ENCODE peak calls at places on chromosomes 2 and 18, in seven cellular contexts. M is stomach, Q is fibroblast of lung, T is breast epithelium, W is ovary, G is endothelial cell, F is mammary epithelial cell. R is an unnamed sample.

GRCh38 chr2:167966937-167967913 is 280.2 kb downstream of the STK39 start:
- DNase-seq in M (no peak), Q (peak), T (no peak), W (no peak), G (no peak), F (no peak), R (no peak)

GRCh38 chr2:176090870-176091269 is 1.7 kb upstream of the HOXD13 start:
- DNase-seq in M (no peak), Q (no peak), T (no peak), W (no peak), G (no peak), F (no peak), R (no peak)

GRCh38 chr2:953975-954686 is 3.5 kb downstream of the SNTG2 start:
- DNase-seq in M (no peak), Q (peak), T (no peak), W (no peak), G (no peak), F (no peak), R (no peak)

GRCh38 chr2:237488295-237488694 is 1.2 kb downstream of the MLPH start:
- DNase-seq in M (peak), Q (no peak), T (no peak), W (no peak), G (no peak), F (no peak), R (no peak)

GRCh38 chr18:60070631-60071030 is 170.8 kb downstream of the PMAIP1 start:
- DNase-seq in M (no peak), Q (no peak), T (no peak), W (no peak), G (no peak), F (peak), R (no peak)

GRCh38 chr2:177315303-177315887 is 50.9 kb upstream of the NFE2L2 start:
- DNase-seq in M (no peak), Q (peak), T (no peak), W (no peak), G (no peak), F (peak), R (no peak)

GRCh38 chr2:37655442-37655841 is 16.0 kb downstream of the CDC42EP3 start:
- DNase-seq in M (no peak), Q (no peak), T (no peak), W (no peak), G (no peak), F (peak), R (no peak)

GRCh38 chr2:14363976-14364375 is 268.5 kb upstream of the LRATD1 start:
- DNase-seq in M (no peak), Q (no peak), T (no peak), W (no peak), G (no peak), F (no peak), R (no peak)

GRCh38 chr2:120879401-120880295 is 144.0 kb downstream of the GLI2 start:
- DNase-seq in M (no peak), Q (no peak), T (no peak), W (no peak), G (no peak), F (no peak), R (peak)

GRCh38 chr2:182006606-182007005 is 21.0 kb downstream of the PPP1R1C start:
- DNase-seq in M (no peak), Q (no peak), T (no peak), W (no peak), G (no peak), F (no peak), R (no peak)

GRCh38 chr2:170554278-170554955 is 160.7 kb upstream of the SP5 start:
- DNase-seq in M (peak), Q (peak), T (peak), W (peak), G (no peak), F (peak), R (no peak)

GRCh38 chr2:169131587-169132512 is 62.5 kb downstream of the DHRS9 start:
- DNase-seq in M (no peak), Q (peak), T (no peak), W (no peak), G (no peak), F (peak), R (no peak)

GRCh38 chr2:5685225-5685624 is 7.0 kb upstream of the SOX11 start:
- DNase-seq in M (no peak), Q (no peak), T (no peak), W (no peak), G (no peak), F (no peak), R (no peak)

GRCh38 chr2:12715878-12716249 is 872 bp upstream of the TRIB2 start:
- DNase-seq in M (peak), Q (peak), T (peak), W (peak), G (peak), F (peak), R (no peak)

GRCh38 chr2:17643031-17643615 is 102.6 kb downstream of the VSNL1 start:
- DNase-seq in M (no peak), Q (peak), T (no peak), W (no peak), G (no peak), F (peak), R (no peak)

GRCh38 chr2:100401268-100401667 is 16.2 kb downstream of the CHST10 start:
- DNase-seq in M (no peak), Q (no peak), T (no peak), W (no peak), G (no peak), F (no peak), R (no peak)

GRCh38 chr2:27324720-27325119 is 1.8 kb upstream of the MPV17 start:
- DNase-seq in M (no peak), Q (no peak), T (no peak), W (no peak), G (no peak), F (no peak), R (no peak)

GRCh38 chr18:27605107-27605834 is 420.2 kb upstream of the CHST9 start:
- DNase-seq in M (peak), Q (peak), T (peak), W (peak), G (peak), F (peak), R (no peak)

GRCh38 chr2:223967981-223968380 is 10.7 kb downstream of the MRPL44 start:
- DNase-seq in M (no peak), Q (no peak), T (no peak), W (no peak), G (no peak), F (peak), R (no peak)

GRCh38 chr2:238821391-238821790 is 26.5 kb upstream of the TWIST2 start:
- DNase-seq in M (no peak), Q (peak), T (no peak), W (no peak), G (no peak), F (no peak), R (no peak)

GRCh38 chr18:26654173-26655009 is 106.0 kb upstream of the KCTD1 start:
- DNase-seq in M (no peak), Q (peak), T (no peak), W (no peak), G (no peak), F (no peak), R (no peak)

GRCh38 chr2:240460243-240460630 is 24.8 kb downstream of the GPC1 start:
- DNase-seq in M (no peak), Q (no peak), T (no peak), W (no peak), G (no peak), F (no peak), R (peak)

GRCh38 chr2:191696001-191696400 is 18.1 kb downstream of the NABP1 start:
- DNase-seq in M (no peak), Q (peak), T (no peak), W (no peak), G (no peak), F (peak), R (no peak)

GRCh38 chr18:33605250-33605649 is 27.2 kb downstream of the ASXL3 start:
- DNase-seq in M (no peak), Q (no peak), T (no peak), W (no peak), G (no peak), F (no peak), R (no peak)

GRCh38 chr2:242040303-242040655 is 170.8 kb downstream of the RTP5 start:
- DNase-seq in M (no peak), Q (no peak), T (no peak), W (no peak), G (no peak), F (no peak), R (peak)

GRCh38 chr18:36372902-36373301 is 75.4 kb downstream of the FHOD3 start:
- DNase-seq in M (no peak), Q (peak), T (peak), W (no peak), G (no peak), F (peak), R (no peak)
- TF ChIP-seq CTCF in M (no peak), Q (no peak), T (no peak), W (no peak), G (no peak), F (peak), R (peak)

GRCh38 chr2:217837001-217837491 is 165.7 kb downstream of the TNS1 start:
- DNase-seq in M (peak), Q (peak), T (peak), W (no peak), G (no peak), F (no peak), R (no peak)
- TF ChIP-seq CTCF in M (no peak), Q (peak), T (peak), W (no peak), G (no peak), F (peak), R (peak)

GRCh38 chr2:152334701-152335015 is 316 bp upstream of the FMNL2 start:
- DNase-seq in M (no peak), Q (no peak), T (no peak), W (no peak), G (no peak), F (no peak), R (no peak)
- TF ChIP-seq CTCF in M (no peak), Q (no peak), T (no peak), W (no peak), G (no peak), F (no peak), R (no peak)

GRCh38 chr2:142175917-142176316 is 45.1 kb upstream of the LRP1B start:
- DNase-seq in M (no peak), Q (no peak), T (no peak), W (no peak), G (no peak), F (no peak), R (no peak)

GRCh38 chr2:142178604-142179003 is 47.8 kb upstream of the LRP1B start:
- DNase-seq in M (no peak), Q (no peak), T (no peak), W (no peak), G (no peak), F (no peak), R (no peak)

GRCh38 chr2:142179686-142180085 is 48.9 kb upstream of the LRP1B start:
- DNase-seq in M (no peak), Q (no peak), T (no peak), W (no peak), G (no peak), F (no peak), R (no peak)

GRCh38 chr2:142176941-142177340 is 46.1 kb upstream of the LRP1B start:
- DNase-seq in M (no peak), Q (no peak), T (no peak), W (no peak), G (no peak), F (no peak), R (no peak)

GRCh38 chr2:142180820-142181533 is 50.2 kb upstream of the LRP1B start:
- DNase-seq in M (no peak), Q (peak), T (no peak), W (no peak), G (peak), F (peak), R (peak)
- TF ChIP-seq CTCF in M (no peak), Q (peak), T (no peak), W (no peak), G (peak), F (peak), R (peak)

GRCh38 chr2:131148426-131148825 is 43.3 kb downstream of the PLEKHB2 start:
- DNase-seq in M (no peak), Q (no peak), T (no peak), W (no peak), G (no peak), F (no peak), R (no peak)
- TF ChIP-seq CTCF in M (no peak), Q (no peak), T (no peak), W (no peak), G (no peak), F (no peak), R (no peak)

GRCh38 chr2:64024259-64024949 is 5.2 kb upstream of the VPS54 start:
- DNase-seq in M (no peak), Q (no peak), T (no peak), W (no peak), G (no peak), F (no peak), R (no peak)

GRCh38 chr2:64025741-64026140 is 6.5 kb upstream of the VPS54 start:
- DNase-seq in M (no peak), Q (no peak), T (no peak), W (no peak), G (no peak), F (no peak), R (no peak)

GRCh38 chr2:64019975-64020281 is 700 bp upstream of the VPS54 start:
- DNase-seq in M (no peak), Q (no peak), T (no peak), W (no peak), G (no peak), F (peak), R (no peak)

GRCh38 chr2:64021578-64021977 is 2.4 kb upstream of the VPS54 start:
- DNase-seq in M (no peak), Q (no peak), T (no peak), W (no peak), G (no peak), F (no peak), R (no peak)

DNA sequence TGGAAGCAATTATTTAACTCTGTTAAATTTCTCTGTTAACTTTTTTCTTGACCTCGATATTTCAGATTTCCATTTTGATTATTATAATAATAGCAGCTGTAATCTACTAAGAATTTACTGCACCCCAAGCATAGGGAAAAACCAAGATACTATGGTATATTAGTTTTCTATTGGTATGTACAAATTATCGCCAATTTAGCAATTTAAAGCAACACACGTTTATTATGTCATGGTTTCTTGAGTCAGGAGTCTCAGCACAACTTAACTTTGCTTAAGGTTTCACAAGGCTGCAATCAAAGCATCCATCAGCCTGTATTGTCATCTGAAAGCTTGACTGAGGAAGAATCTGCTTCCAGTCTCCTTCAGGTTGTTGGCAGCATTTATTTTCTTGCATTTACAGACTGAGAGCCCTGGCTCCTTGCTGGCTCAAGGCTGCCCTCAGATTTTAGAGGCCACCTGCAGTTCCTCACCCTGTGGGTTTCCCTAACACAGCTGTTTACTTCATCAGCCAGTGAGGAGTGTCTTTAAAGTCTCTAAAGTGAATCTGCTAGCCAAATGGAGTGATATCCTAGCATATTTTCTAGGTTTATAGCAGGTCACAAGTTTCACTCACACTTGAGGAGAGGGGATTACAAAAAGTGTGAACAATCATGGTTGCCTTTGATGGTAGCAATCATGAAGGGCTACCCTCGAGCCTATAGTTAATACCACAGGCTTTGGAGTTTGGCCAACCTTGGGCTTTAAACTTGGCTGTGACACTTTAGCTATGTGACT is 4.4 kb upstream of the VPS54 start:
- DNase-seq in M (no peak), Q (no peak), T (no peak), W (no peak), G (no peak), F (no peak), R (no peak)
- TF ChIP-seq CTCF in M (no peak), Q (no peak), T (no peak), W (no peak), G (no peak), F (no peak), R (no peak)

DNA sequence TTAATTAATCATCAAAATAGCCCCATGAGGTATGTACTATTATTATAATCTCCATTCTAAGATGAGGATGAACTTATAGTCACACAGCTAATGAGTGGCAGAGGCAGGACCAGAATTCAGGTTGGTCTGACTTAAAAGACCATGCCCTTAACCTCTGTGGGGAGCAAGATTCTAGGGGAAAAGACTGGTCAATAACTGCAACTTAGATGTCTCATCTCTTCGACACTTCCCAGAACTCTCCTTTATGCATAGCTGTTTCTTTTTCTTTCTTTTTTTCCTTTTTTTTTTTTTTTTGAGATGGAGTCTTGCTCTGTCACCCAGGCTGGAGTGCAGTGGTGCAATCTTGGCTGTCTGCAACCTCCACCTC is 66.3 kb upstream of the RTN4 start:
- DNase-seq in M (no peak), Q (no peak), T (no peak), W (no peak), G (no peak), F (no peak), R (no peak)
- TF ChIP-seq CTCF in M (no peak), Q (no peak), T (no peak), W (no peak), G (no peak), F (no peak), R (no peak)

DNA sequence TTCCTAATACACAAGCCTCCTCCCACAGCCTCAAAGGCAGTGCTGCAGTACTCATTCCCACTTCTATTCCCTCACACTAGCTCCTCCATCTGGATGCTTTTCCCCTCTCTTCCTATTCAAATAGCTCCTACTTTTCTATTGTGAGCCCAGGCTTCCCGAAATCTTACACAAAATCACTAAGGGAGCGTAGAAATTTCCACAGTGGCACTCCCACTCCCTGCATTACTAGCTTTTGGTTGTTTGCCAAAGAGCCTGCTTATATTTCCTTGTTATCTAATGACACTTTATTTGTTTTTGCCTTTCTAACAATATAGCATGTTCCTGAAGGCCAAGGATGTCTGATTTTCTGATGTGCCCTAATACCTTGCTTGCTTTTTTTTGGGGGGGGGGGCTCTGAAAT is 10.9 kb downstream of the EPAS1 start:
- DNase-seq in M (no peak), Q (no peak), T (no peak), W (no peak), G (no peak), F (no peak), R (no peak)
- TF ChIP-seq CTCF in M (no peak), Q (no peak), T (no peak), W (no peak), G (no peak), F (no peak), R (no peak)

GRCh38 chr2:119486886-119487285 is 37.4 kb downstream of the SCTR start:
- DNase-seq in M (no peak), Q (no peak), T (no peak), W (no peak), G (no peak), F (no peak), R (no peak)

GRCh38 chr2:119487434-119488244 is 36.6 kb downstream of the SCTR start:
- DNase-seq in M (peak), Q (no peak), T (no peak), W (no peak), G (no peak), F (no peak), R (no peak)

GRCh38 chr2:119489232-119489952 is 34.9 kb downstream of the SCTR start:
- DNase-seq in M (peak), Q (no peak), T (no peak), W (no peak), G (no peak), F (no peak), R (no peak)

GRCh38 chr2:119490106-119490505 is 34.2 kb downstream of the SCTR start:
- DNase-seq in M (no peak), Q (no peak), T (no peak), W (no peak), G (no peak), F (no peak), R (peak)

DNA sequence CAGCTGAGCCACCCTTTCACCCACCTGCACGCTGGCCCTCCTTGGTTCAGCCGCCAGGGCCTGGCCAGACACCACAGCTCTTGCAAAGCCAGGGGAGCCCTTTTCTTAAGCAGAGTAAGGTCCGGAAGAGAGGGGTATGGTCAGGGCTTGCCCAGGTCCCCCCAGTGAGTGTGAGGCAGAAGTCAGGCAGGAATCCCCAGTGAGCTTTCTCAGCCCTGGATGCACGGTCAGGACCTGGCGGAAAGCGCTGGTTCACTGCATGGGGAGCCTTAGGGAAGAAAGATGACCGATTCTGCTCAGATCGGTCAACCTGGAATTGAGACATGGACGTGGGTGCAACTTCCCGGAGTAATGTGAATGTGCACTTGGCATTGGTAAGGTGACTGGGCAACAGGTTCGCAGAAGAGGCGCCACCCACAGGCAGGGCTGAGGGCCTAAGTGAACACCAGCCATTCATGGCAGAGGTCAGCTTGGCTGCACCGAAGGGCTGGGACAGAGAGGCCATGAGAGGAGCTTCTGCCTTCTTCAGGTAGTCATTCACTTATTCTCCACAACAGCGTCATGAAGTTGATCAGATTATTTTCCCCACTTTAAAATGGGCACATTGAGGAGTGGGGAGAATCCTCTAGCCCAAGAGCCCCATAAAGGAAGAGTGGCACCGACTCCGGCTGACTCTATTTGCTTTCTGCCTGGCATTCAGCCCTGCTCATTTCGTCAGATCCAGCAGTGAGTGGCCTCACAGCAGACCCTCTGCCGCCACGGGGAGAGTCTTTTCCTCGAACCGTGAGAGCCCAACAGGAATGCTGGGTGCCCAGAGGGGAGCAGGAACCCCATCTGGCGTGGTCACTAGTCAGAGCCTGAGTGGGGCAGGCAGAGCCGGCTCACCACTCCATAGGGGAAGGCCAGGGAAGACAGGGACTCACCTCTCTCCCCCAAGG is 35.8 kb downstream of the SCTR start:
- DNase-seq in M (peak), Q (no peak), T (no peak), W (no peak), G (no peak), F (no peak), R (no peak)
- TF ChIP-seq CTCF in M (no peak), Q (no peak), T (no peak), W (no peak), G (no peak), F (no peak), R (no peak)

R was measured in chondrocyte.